ENCODE peak calls at places on chromosomes 2 and 18, in ten cellular contexts. X, R, S, Z, K, W, O, Y, L and Q are unnamed samples.
A peak's percentile ranks its signal among the peaks of the same experiment; 100 is the strongest.

GRCh38 chr18:48727685-48728084 is 188.9 kb downstream of the CTIF start:
- DNase-seq in X (peak; percentile 91), R (no peak), S (no peak), Z (peak; percentile 95), K (no peak), W (no peak), O (no peak), Y (no peak), L (no peak), Q (peak; percentile 85)

GRCh38 chr18:5469340-5469739 is 74.5 kb downstream of the EPB41L3 start:
- DNase-seq in X (no peak), R (no peak), S (no peak), Z (no peak), K (no peak), W (no peak), O (no peak), Y (no peak), L (no peak), Q (no peak)

GRCh38 chr2:199471443-199472057 is 13.8 kb upstream of the SATB2 start:
- DNase-seq in X (peak; percentile 49), R (no peak), S (peak; percentile 57), Z (peak; percentile 55), K (peak; percentile 89), W (no peak), O (peak; percentile 89), Y (no peak), L (peak; percentile 42), Q (peak; percentile 25)

GRCh38 chr18:76984193-76985155 is 148.1 kb downstream of the MBP start:
- DNase-seq in X (no peak), R (no peak), S (no peak), Z (no peak), K (no peak), W (no peak), O (no peak), Y (no peak), L (no peak), Q (no peak)

GRCh38 chr2:108924444-108925251 is 64.4 kb downstream of the EDAR start:
- DNase-seq in X (no peak), R (no peak), S (no peak), Z (no peak), K (no peak), W (no peak), O (no peak), Y (peak; percentile 61), L (no peak), Q (no peak)

GRCh38 chr2:240528406-240529040 is 29.3 kb downstream of the ANKMY1 start:
- DNase-seq in X (no peak), R (no peak), S (no peak), Z (no peak), K (no peak), W (no peak), O (no peak), Y (no peak), L (no peak), Q (no peak)

GRCh38 chr2:42663106-42663755 is 94.8 kb downstream of the MTA3 start:
- DNase-seq in X (peak; percentile 74), R (peak; percentile 23), S (peak; percentile 77), Z (peak; percentile 80), K (peak; percentile 92), W (peak; percentile 46), O (peak; percentile 84), Y (peak; percentile 80), L (peak; percentile 90), Q (peak; percentile 81)

GRCh38 chr18:41700435-41700834 is 254.6 kb upstream of the PIK3C3 start:
- DNase-seq in X (no peak), R (no peak), S (no peak), Z (no peak), K (no peak), W (no peak), O (no peak), Y (no peak), L (no peak), Q (no peak)

GRCh38 chr2:169705927-169706326 is 11.7 kb downstream of the PHOSPHO2 start:
- DNase-seq in X (peak; percentile 54), R (peak; percentile 65), S (no peak), Z (peak; percentile 88), K (no peak), W (no peak), O (no peak), Y (no peak), L (peak; percentile 76), Q (peak; percentile 76)

GRCh38 chr2:108987111-108987510 is 1.9 kb downstream of the EDAR start:
- DNase-seq in X (no peak), R (no peak), S (no peak), Z (no peak), K (no peak), W (no peak), O (no peak), Y (no peak), L (no peak), Q (no peak)

GRCh38 chr2:71479261-71479660 is 25.9 kb downstream of the DYSF start:
- DNase-seq in X (no peak), R (no peak), S (no peak), Z (no peak), K (no peak), W (no peak), O (no peak), Y (peak; percentile 30), L (no peak), Q (no peak)

GRCh38 chr2:165698621-165698946 is 95.5 kb downstream of the GALNT3 start:
- DNase-seq in X (peak; percentile 64), R (no peak), S (peak; percentile 67), Z (peak; percentile 58), K (peak; percentile 84), W (peak; percentile 19), O (peak; percentile 56), Y (no peak), L (peak; percentile 83), Q (peak; percentile 51)

GRCh38 chr2:172153161-172153560 is 50.5 kb upstream of the DLX2 start:
- DNase-seq in X (no peak), R (no peak), S (no peak), Z (no peak), K (no peak), W (no peak), O (no peak), Y (no peak), L (no peak), Q (no peak)

GRCh38 chr18:55897101-55897500 is 309.1 kb upstream of the TCF4 start:
- DNase-seq in X (no peak), R (no peak), S (no peak), Z (no peak), K (no peak), W (no peak), O (no peak), Y (no peak), L (no peak), Q (no peak)

GRCh38 chr2:143463717-143464116 is 334.5 kb downstream of the ARHGAP15 start:
- DNase-seq in X (no peak), R (no peak), S (no peak), Z (no peak), K (no peak), W (no peak), O (no peak), Y (no peak), L (no peak), Q (no peak)

GRCh38 chr18:35155403-35156117 is 85.3 kb upstream of the ZNF397 start:
- DNase-seq in X (peak; percentile 34), R (no peak), S (peak; percentile 32), Z (peak; percentile 35), K (no peak), W (no peak), O (peak; percentile 61), Y (no peak), L (peak; percentile 37), Q (no peak)
- H3K4me3 ChIP-seq in X (no peak overlapping the region), R (no peak overlapping the region), S (no peak overlapping the region), Z (no peak overlapping the region), K (no peak overlapping the region), W (no peak overlapping the region), O (no peak overlapping the region), Y (no peak overlapping the region), L (no peak overlapping the region), Q (no peak overlapping the region)

GRCh38 chr2:218979846-218980738 is 4.9 kb downstream of the FEV start:
- DNase-seq in X (peak; percentile 71), R (no peak), S (peak; percentile 69), Z (peak; percentile 74), K (peak; percentile 92), W (peak; percentile 68), O (peak; percentile 89), Y (peak; percentile 83), L (peak; percentile 82), Q (peak; percentile 76)
- H3K4me3 ChIP-seq in X (no peak overlapping the region), R (peak overlapping the region; percentile 45), S (no peak overlapping the region), Z (peak overlapping the region; percentile 57), K (no peak overlapping the region), W (peak overlapping the region; percentile 38), O (no peak overlapping the region), Y (no peak overlapping the region), L (peak overlapping the region; percentile 37), Q (peak overlapping the region; percentile 26)

DNA sequence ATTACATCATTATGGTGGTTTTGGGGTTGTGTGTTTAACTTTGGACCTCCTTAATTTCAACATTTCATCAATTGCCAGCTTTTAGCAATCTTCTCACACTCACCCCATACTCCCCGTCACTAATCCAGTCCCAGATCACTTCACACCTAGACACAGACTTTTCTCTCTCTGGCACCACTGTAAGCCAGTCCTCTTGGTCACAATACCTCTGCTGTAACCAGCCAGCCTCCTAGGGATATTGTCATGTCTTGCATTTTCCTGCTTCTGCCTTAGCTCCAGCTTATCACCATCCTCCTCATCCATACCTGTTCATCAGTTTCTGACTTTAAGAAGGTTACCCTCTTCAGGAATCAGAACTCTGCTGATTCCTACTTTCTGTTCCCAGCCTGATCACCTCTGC is 1.6 kb upstream of the STK17B start:
- DNase-seq in X (no peak), R (no peak), S (no peak), Z (no peak), K (peak; percentile 29), W (no peak), O (no peak), Y (no peak), L (no peak), Q (no peak)
- H3K4me3 ChIP-seq in X (no peak overlapping the region), R (no peak overlapping the region), S (no peak overlapping the region), Z (no peak overlapping the region), K (no peak overlapping the region), W (no peak overlapping the region), O (no peak overlapping the region), Y (no peak overlapping the region), L (no peak overlapping the region), Q (no peak overlapping the region)

GRCh38 chr18:39453882-39454281 is 1888.3 kb upstream of the CELF4 start:
- DNase-seq in X (peak; percentile 61), R (no peak), S (peak; percentile 79), Z (peak; percentile 62), K (peak; percentile 24), W (no peak), O (no peak), Y (no peak), L (peak; percentile 85), Q (peak; percentile 66)

GRCh38 chr18:39455300-39455699 is 1889.7 kb upstream of the CELF4 start:
- DNase-seq in X (peak; percentile 89), R (no peak), S (peak; percentile 65), Z (peak; percentile 59), K (no peak), W (no peak), O (peak; percentile 15), Y (no peak), L (peak; percentile 78), Q (peak; percentile 11)

GRCh38 chr18:39450958-39451357 is 1885.4 kb upstream of the CELF4 start:
- DNase-seq in X (no peak), R (no peak), S (no peak), Z (no peak), K (no peak), W (no peak), O (no peak), Y (no peak), L (no peak), Q (no peak)

GRCh38 chr18:39454866-39455265 is 1889.3 kb upstream of the CELF4 start:
- DNase-seq in X (no peak), R (no peak), S (no peak), Z (no peak), K (no peak), W (no peak), O (no peak), Y (no peak), L (no peak), Q (no peak)

GRCh38 chr18:39453356-39453755 is 1887.8 kb upstream of the CELF4 start:
- DNase-seq in X (no peak), R (no peak), S (no peak), Z (no peak), K (no peak), W (no peak), O (no peak), Y (no peak), L (no peak), Q (no peak)
- H3K4me3 ChIP-seq in X (no peak overlapping the region), R (no peak overlapping the region), S (no peak overlapping the region), Z (no peak overlapping the region), K (no peak overlapping the region), W (no peak overlapping the region), O (no peak overlapping the region), Y (no peak overlapping the region), L (no peak overlapping the region), Q (no peak overlapping the region)